ENCODE peak calls at places on chromosomes 16 and 17, in nine cellular contexts. One of them, this sample, is unnamed.

GRCh38 chr17:67569873-67570272 is 147.9 kb upstream of the NOL11 start:
- DNase-seq in left cardiac atrium: no peak
- DNase-seq in stimulated activated CD4-positive, alpha-beta T cell treated with anti-CD3 and anti-CD28 coated beads, Interleukin-1b, Interleukin-23, amount 100 ng/mL, for 24 hours: no peak
- DNase-seq in stimulated activated naive CD4-positive, alpha-beta T cell treated with Interleukin-2 at 50 U/mL for 16 hours: no peak
- DNase-seq in heart left ventricle: no peak
- DNase-seq in NCI-H1092: no peak
- DNase-seq in hypothalamus: no peak
- DNase-seq in LHCN-M2: no peak
- DNase-seq in neural progenitor cell: no peak
- DNase-seq in this sample: no peak

GRCh38 chr17:75209061-75209460 is 3.6 kb downstream of the NUP85 start:
- DNase-seq in stimulated activated naive CD4-positive, alpha-beta T cell treated with Interleukin-2 at 50 U/mL for 16 hours: no peak
- DNase-seq in hypothalamus: no peak
- DNase-seq in stimulated activated CD4-positive, alpha-beta T cell treated with anti-CD3 and anti-CD28 coated beads, Interleukin-1b, Interleukin-23, amount 100 ng/mL, for 24 hours: no peak
- DNase-seq in NCI-H1092: no peak
- DNase-seq in neural progenitor cell: no peak
- DNase-seq in left cardiac atrium: no peak
- DNase-seq in heart left ventricle: no peak
- DNase-seq in LHCN-M2: no peak
- DNase-seq in this sample: no peak

GRCh38 chr16:76964464-76965154 is 226.4 kb upstream of the MON1B start:
- DNase-seq in hypothalamus: no peak
- DNase-seq in neural progenitor cell: no peak
- DNase-seq in stimulated activated naive CD4-positive, alpha-beta T cell treated with Interleukin-2 at 50 U/mL for 16 hours: no peak
- DNase-seq in NCI-H1092: no peak
- DNase-seq in left cardiac atrium: no peak
- DNase-seq in stimulated activated CD4-positive, alpha-beta T cell treated with anti-CD3 and anti-CD28 coated beads, Interleukin-1b, Interleukin-23, amount 100 ng/mL, for 24 hours: no peak
- DNase-seq in heart left ventricle: no peak
- DNase-seq in LHCN-M2: no peak
- DNase-seq in this sample: no peak

GRCh38 chr17:83122834-83123233 is 43.4 kb downstream of the METRNL start:
- DNase-seq in NCI-H1092: no peak
- DNase-seq in heart left ventricle: no peak
- DNase-seq in hypothalamus: no peak
- DNase-seq in LHCN-M2: peak
- DNase-seq in stimulated activated CD4-positive, alpha-beta T cell treated with anti-CD3 and anti-CD28 coated beads, Interleukin-1b, Interleukin-23, amount 100 ng/mL, for 24 hours: no peak
- DNase-seq in left cardiac atrium: no peak
- DNase-seq in neural progenitor cell: no peak
- DNase-seq in stimulated activated naive CD4-positive, alpha-beta T cell treated with Interleukin-2 at 50 U/mL for 16 hours: no peak
- DNase-seq in this sample: no peak

GRCh38 chr17:43578699-43579569 is 32.8 kb upstream of the ETV4 start:
- DNase-seq in neural progenitor cell: peak
- DNase-seq in stimulated activated CD4-positive, alpha-beta T cell treated with anti-CD3 and anti-CD28 coated beads, Interleukin-1b, Interleukin-23, amount 100 ng/mL, for 24 hours: no peak
- DNase-seq in stimulated activated naive CD4-positive, alpha-beta T cell treated with Interleukin-2 at 50 U/mL for 16 hours: peak
- DNase-seq in LHCN-M2: peak
- DNase-seq in hypothalamus: no peak
- DNase-seq in NCI-H1092: peak
- DNase-seq in heart left ventricle: no peak
- DNase-seq in left cardiac atrium: peak
- DNase-seq in this sample: no peak

GRCh38 chr16:21218135-21218534 is 6.8 kb upstream of the ZP2 start:
- DNase-seq in stimulated activated naive CD4-positive, alpha-beta T cell treated with Interleukin-2 at 50 U/mL for 16 hours: no peak
- DNase-seq in stimulated activated CD4-positive, alpha-beta T cell treated with anti-CD3 and anti-CD28 coated beads, Interleukin-1b, Interleukin-23, amount 100 ng/mL, for 24 hours: no peak
- DNase-seq in left cardiac atrium: no peak
- DNase-seq in hypothalamus: no peak
- DNase-seq in neural progenitor cell: no peak
- DNase-seq in heart left ventricle: no peak
- DNase-seq in LHCN-M2: no peak
- DNase-seq in NCI-H1092: no peak
- DNase-seq in this sample: no peak

GRCh38 chr17:64162575-64162974 is 32.6 kb upstream of the ERN1 start:
- DNase-seq in heart left ventricle: no peak
- DNase-seq in hypothalamus: no peak
- DNase-seq in NCI-H1092: no peak
- DNase-seq in stimulated activated naive CD4-positive, alpha-beta T cell treated with Interleukin-2 at 50 U/mL for 16 hours: no peak
- DNase-seq in left cardiac atrium: no peak
- DNase-seq in stimulated activated CD4-positive, alpha-beta T cell treated with anti-CD3 and anti-CD28 coated beads, Interleukin-1b, Interleukin-23, amount 100 ng/mL, for 24 hours: no peak
- DNase-seq in LHCN-M2: no peak
- DNase-seq in neural progenitor cell: no peak
- DNase-seq in this sample: no peak

GRCh38 chr17:65741690-65742089 is 180.2 kb upstream of the AXIN2 start:
- DNase-seq in hypothalamus: no peak
- DNase-seq in heart left ventricle: no peak
- DNase-seq in LHCN-M2: no peak
- DNase-seq in left cardiac atrium: no peak
- DNase-seq in stimulated activated CD4-positive, alpha-beta T cell treated with anti-CD3 and anti-CD28 coated beads, Interleukin-1b, Interleukin-23, amount 100 ng/mL, for 24 hours: no peak
- DNase-seq in NCI-H1092: no peak
- DNase-seq in neural progenitor cell: no peak
- DNase-seq in stimulated activated naive CD4-positive, alpha-beta T cell treated with Interleukin-2 at 50 U/mL for 16 hours: no peak
- DNase-seq in this sample: no peak

GRCh38 chr16:1206786-1207185 is 18.3 kb downstream of the TPSG1 start:
- DNase-seq in neural progenitor cell: no peak
- DNase-seq in heart left ventricle: no peak
- DNase-seq in stimulated activated CD4-positive, alpha-beta T cell treated with anti-CD3 and anti-CD28 coated beads, Interleukin-1b, Interleukin-23, amount 100 ng/mL, for 24 hours: no peak
- DNase-seq in NCI-H1092: no peak
- DNase-seq in LHCN-M2: no peak
- DNase-seq in stimulated activated naive CD4-positive, alpha-beta T cell treated with Interleukin-2 at 50 U/mL for 16 hours: no peak
- DNase-seq in hypothalamus: no peak
- DNase-seq in left cardiac atrium: no peak
- DNase-seq in this sample: no peak

GRCh38 chr17:58447039-58447975 is 30.0 kb upstream of the RNF43 start:
- DNase-seq in hypothalamus: no peak
- DNase-seq in LHCN-M2: peak
- DNase-seq in stimulated activated naive CD4-positive, alpha-beta T cell treated with Interleukin-2 at 50 U/mL for 16 hours: peak
- DNase-seq in NCI-H1092: peak
- DNase-seq in left cardiac atrium: peak
- DNase-seq in heart left ventricle: peak
- DNase-seq in stimulated activated CD4-positive, alpha-beta T cell treated with anti-CD3 and anti-CD28 coated beads, Interleukin-1b, Interleukin-23, amount 100 ng/mL, for 24 hours: peak
- DNase-seq in neural progenitor cell: peak
- DNase-seq in this sample: peak

GRCh38 chr17:13420294-13421277 is 181.1 kb downstream of the HS3ST3A1 start:
- DNase-seq in NCI-H1092: no peak
- DNase-seq in hypothalamus: no peak
- DNase-seq in heart left ventricle: no peak
- DNase-seq in left cardiac atrium: no peak
- DNase-seq in LHCN-M2: peak
- DNase-seq in neural progenitor cell: no peak
- DNase-seq in stimulated activated CD4-positive, alpha-beta T cell treated with anti-CD3 and anti-CD28 coated beads, Interleukin-1b, Interleukin-23, amount 100 ng/mL, for 24 hours: no peak
- DNase-seq in stimulated activated naive CD4-positive, alpha-beta T cell treated with Interleukin-2 at 50 U/mL for 16 hours: no peak
- DNase-seq in this sample: no peak

GRCh38 chr17:58679263-58680037 is 12.4 kb downstream of the TEX14 start:
- DNase-seq in left cardiac atrium: no peak
- DNase-seq in stimulated activated naive CD4-positive, alpha-beta T cell treated with Interleukin-2 at 50 U/mL for 16 hours: no peak
- DNase-seq in stimulated activated CD4-positive, alpha-beta T cell treated with anti-CD3 and anti-CD28 coated beads, Interleukin-1b, Interleukin-23, amount 100 ng/mL, for 24 hours: no peak
- DNase-seq in hypothalamus: no peak
- DNase-seq in NCI-H1092: no peak
- DNase-seq in heart left ventricle: no peak
- DNase-seq in neural progenitor cell: no peak
- DNase-seq in LHCN-M2: peak
- DNase-seq in this sample: peak

GRCh38 chr17:81537343-81537855 is 9.2 kb downstream of the FSCN2 start:
- DNase-seq in NCI-H1092: peak
- DNase-seq in neural progenitor cell: peak
- DNase-seq in heart left ventricle: no peak
- DNase-seq in hypothalamus: no peak
- DNase-seq in stimulated activated naive CD4-positive, alpha-beta T cell treated with Interleukin-2 at 50 U/mL for 16 hours: peak
- DNase-seq in left cardiac atrium: no peak
- DNase-seq in stimulated activated CD4-positive, alpha-beta T cell treated with anti-CD3 and anti-CD28 coated beads, Interleukin-1b, Interleukin-23, amount 100 ng/mL, for 24 hours: no peak
- DNase-seq in LHCN-M2: no peak
- DNase-seq in this sample: no peak

GRCh38 chr16:70483426-70483825 is 29.0 kb downstream of the FCSK start:
- DNase-seq in NCI-H1092: no peak
- DNase-seq in left cardiac atrium: no peak
- DNase-seq in stimulated activated CD4-positive, alpha-beta T cell treated with anti-CD3 and anti-CD28 coated beads, Interleukin-1b, Interleukin-23, amount 100 ng/mL, for 24 hours: no peak
- DNase-seq in heart left ventricle: no peak
- DNase-seq in LHCN-M2: no peak
- DNase-seq in hypothalamus: no peak
- DNase-seq in neural progenitor cell: no peak
- DNase-seq in stimulated activated naive CD4-positive, alpha-beta T cell treated with Interleukin-2 at 50 U/mL for 16 hours: no peak
- DNase-seq in this sample: no peak

GRCh38 chr16:23060458-23061320 is 88.6 kb downstream of the USP31 start:
- DNase-seq in stimulated activated CD4-positive, alpha-beta T cell treated with anti-CD3 and anti-CD28 coated beads, Interleukin-1b, Interleukin-23, amount 100 ng/mL, for 24 hours: peak
- DNase-seq in LHCN-M2: peak
- DNase-seq in neural progenitor cell: peak
- DNase-seq in left cardiac atrium: peak
- DNase-seq in hypothalamus: no peak
- DNase-seq in stimulated activated naive CD4-positive, alpha-beta T cell treated with Interleukin-2 at 50 U/mL for 16 hours: peak
- DNase-seq in NCI-H1092: peak
- DNase-seq in heart left ventricle: peak
- DNase-seq in this sample: peak

GRCh38 chr17:58324409-58325288 is 3.9 kb downstream of the TSPOAP1 start:
- DNase-seq in LHCN-M2: no peak
- DNase-seq in heart left ventricle: peak
- DNase-seq in hypothalamus: no peak
- DNase-seq in stimulated activated naive CD4-positive, alpha-beta T cell treated with Interleukin-2 at 50 U/mL for 16 hours: no peak
- DNase-seq in NCI-H1092: no peak
- DNase-seq in neural progenitor cell: peak
- DNase-seq in stimulated activated CD4-positive, alpha-beta T cell treated with anti-CD3 and anti-CD28 coated beads, Interleukin-1b, Interleukin-23, amount 100 ng/mL, for 24 hours: no peak
- DNase-seq in left cardiac atrium: peak
- DNase-seq in this sample: no peak

GRCh38 chr16:57462978-57463362 is 491 bp downstream of the POLR2C start:
- DNase-seq in neural progenitor cell: peak
- DNase-seq in stimulated activated naive CD4-positive, alpha-beta T cell treated with Interleukin-2 at 50 U/mL for 16 hours: no peak
- DNase-seq in stimulated activated CD4-positive, alpha-beta T cell treated with anti-CD3 and anti-CD28 coated beads, Interleukin-1b, Interleukin-23, amount 100 ng/mL, for 24 hours: no peak
- DNase-seq in NCI-H1092: no peak
- DNase-seq in hypothalamus: no peak
- DNase-seq in left cardiac atrium: no peak
- DNase-seq in heart left ventricle: no peak
- DNase-seq in LHCN-M2: no peak
- DNase-seq in this sample: no peak

GRCh38 chr16:57736419-57737281 is 1.1 kb downstream of the KATNB1 start:
- DNase-seq in left cardiac atrium: peak
- DNase-seq in NCI-H1092: peak
- DNase-seq in LHCN-M2: peak
- DNase-seq in neural progenitor cell: peak
- DNase-seq in stimulated activated naive CD4-positive, alpha-beta T cell treated with Interleukin-2 at 50 U/mL for 16 hours: peak
- DNase-seq in stimulated activated CD4-positive, alpha-beta T cell treated with anti-CD3 and anti-CD28 coated beads, Interleukin-1b, Interleukin-23, amount 100 ng/mL, for 24 hours: no peak
- DNase-seq in heart left ventricle: no peak
- DNase-seq in hypothalamus: no peak
- DNase-seq in this sample: no peak

GRCh38 chr17:39925282-39926134 is 1.9 kb downstream of the ORMDL3 start:
- DNase-seq in left cardiac atrium: no peak
- DNase-seq in hypothalamus: no peak
- DNase-seq in NCI-H1092: no peak
- DNase-seq in LHCN-M2: no peak
- DNase-seq in neural progenitor cell: no peak
- DNase-seq in stimulated activated CD4-positive, alpha-beta T cell treated with anti-CD3 and anti-CD28 coated beads, Interleukin-1b, Interleukin-23, amount 100 ng/mL, for 24 hours: no peak
- DNase-seq in stimulated activated naive CD4-positive, alpha-beta T cell treated with Interleukin-2 at 50 U/mL for 16 hours: no peak
- DNase-seq in heart left ventricle: no peak
- DNase-seq in this sample: no peak

GRCh38 chr17:44210342-44211192 is 8.9 kb downstream of the UBTF start:
- DNase-seq in neural progenitor cell: peak
- DNase-seq in NCI-H1092: peak
- DNase-seq in hypothalamus: peak
- DNase-seq in stimulated activated CD4-positive, alpha-beta T cell treated with anti-CD3 and anti-CD28 coated beads, Interleukin-1b, Interleukin-23, amount 100 ng/mL, for 24 hours: no peak
- DNase-seq in LHCN-M2: peak
- DNase-seq in left cardiac atrium: peak
- DNase-seq in heart left ventricle: peak
- DNase-seq in stimulated activated naive CD4-positive, alpha-beta T cell treated with Interleukin-2 at 50 U/mL for 16 hours: peak
- DNase-seq in this sample: peak

GRCh38 chr16:10827691-10828341 is 9.2 kb upstream of the TVP23A start:
- DNase-seq in neural progenitor cell: no peak
- DNase-seq in heart left ventricle: peak
- DNase-seq in stimulated activated naive CD4-positive, alpha-beta T cell treated with Interleukin-2 at 50 U/mL for 16 hours: no peak
- DNase-seq in stimulated activated CD4-positive, alpha-beta T cell treated with anti-CD3 and anti-CD28 coated beads, Interleukin-1b, Interleukin-23, amount 100 ng/mL, for 24 hours: no peak
- DNase-seq in NCI-H1092: no peak
- DNase-seq in left cardiac atrium: peak
- DNase-seq in LHCN-M2: peak
- DNase-seq in hypothalamus: no peak
- DNase-seq in this sample: no peak

GRCh38 chr17:73588291-73589095 is 55.8 kb downstream of the SDK2 start:
- DNase-seq in heart left ventricle: no peak
- DNase-seq in left cardiac atrium: no peak
- DNase-seq in neural progenitor cell: no peak
- DNase-seq in stimulated activated CD4-positive, alpha-beta T cell treated with anti-CD3 and anti-CD28 coated beads, Interleukin-1b, Interleukin-23, amount 100 ng/mL, for 24 hours: no peak
- DNase-seq in stimulated activated naive CD4-positive, alpha-beta T cell treated with Interleukin-2 at 50 U/mL for 16 hours: no peak
- DNase-seq in NCI-H1092: no peak
- DNase-seq in hypothalamus: no peak
- DNase-seq in LHCN-M2: no peak
- DNase-seq in this sample: no peak

GRCh38 chr17:40177275-40177874 is at the start of gene RAPGEFL1:
- DNase-seq in hypothalamus: no peak
- DNase-seq in NCI-H1092: peak
- DNase-seq in LHCN-M2: no peak
- DNase-seq in neural progenitor cell: peak
- DNase-seq in stimulated activated CD4-positive, alpha-beta T cell treated with anti-CD3 and anti-CD28 coated beads, Interleukin-1b, Interleukin-23, amount 100 ng/mL, for 24 hours: peak
- DNase-seq in left cardiac atrium: peak
- DNase-seq in heart left ventricle: peak
- DNase-seq in stimulated activated naive CD4-positive, alpha-beta T cell treated with Interleukin-2 at 50 U/mL for 16 hours: peak
- DNase-seq in this sample: peak

GRCh38 chr16:1010266-1010665 is 28.7 kb downstream of the SOX8 start:
- DNase-seq in NCI-H1092: no peak
- DNase-seq in heart left ventricle: no peak
- DNase-seq in stimulated activated naive CD4-positive, alpha-beta T cell treated with Interleukin-2 at 50 U/mL for 16 hours: no peak
- DNase-seq in neural progenitor cell: no peak
- DNase-seq in left cardiac atrium: no peak
- DNase-seq in LHCN-M2: no peak
- DNase-seq in hypothalamus: no peak
- DNase-seq in stimulated activated CD4-positive, alpha-beta T cell treated with anti-CD3 and anti-CD28 coated beads, Interleukin-1b, Interleukin-23, amount 100 ng/mL, for 24 hours: no peak
- DNase-seq in this sample: no peak

GRCh38 chr16:51146256-51146924 is 4.7 kb downstream of the SALL1 start:
- DNase-seq in neural progenitor cell: peak
- DNase-seq in stimulated activated CD4-positive, alpha-beta T cell treated with anti-CD3 and anti-CD28 coated beads, Interleukin-1b, Interleukin-23, amount 100 ng/mL, for 24 hours: no peak
- DNase-seq in left cardiac atrium: no peak
- DNase-seq in LHCN-M2: no peak
- DNase-seq in heart left ventricle: no peak
- DNase-seq in stimulated activated naive CD4-positive, alpha-beta T cell treated with Interleukin-2 at 50 U/mL for 16 hours: no peak
- DNase-seq in NCI-H1092: no peak
- DNase-seq in hypothalamus: no peak
- DNase-seq in this sample: no peak

GRCh38 chr17:1714980-1715802 is 5.0 kb upstream of the TLCD2 start:
- DNase-seq in NCI-H1092: no peak
- DNase-seq in LHCN-M2: peak
- DNase-seq in heart left ventricle: peak
- DNase-seq in left cardiac atrium: peak
- DNase-seq in stimulated activated CD4-positive, alpha-beta T cell treated with anti-CD3 and anti-CD28 coated beads, Interleukin-1b, Interleukin-23, amount 100 ng/mL, for 24 hours: no peak
- DNase-seq in stimulated activated naive CD4-positive, alpha-beta T cell treated with Interleukin-2 at 50 U/mL for 16 hours: peak
- DNase-seq in hypothalamus: no peak
- DNase-seq in neural progenitor cell: peak
- DNase-seq in this sample: no peak

GRCh38 chr17:74474043-74474792 is 7.8 kb downstream of the CD300A start:
- DNase-seq in LHCN-M2: no peak
- DNase-seq in stimulated activated naive CD4-positive, alpha-beta T cell treated with Interleukin-2 at 50 U/mL for 16 hours: no peak
- DNase-seq in neural progenitor cell: no peak
- DNase-seq in NCI-H1092: no peak
- DNase-seq in hypothalamus: no peak
- DNase-seq in heart left ventricle: no peak
- DNase-seq in stimulated activated CD4-positive, alpha-beta T cell treated with anti-CD3 and anti-CD28 coated beads, Interleukin-1b, Interleukin-23, amount 100 ng/mL, for 24 hours: no peak
- DNase-seq in left cardiac atrium: no peak
- DNase-seq in this sample: no peak

GRCh38 chr16:66928702-66929388 is 3.5 kb upstream of the RRAD start:
- DNase-seq in LHCN-M2: peak
- DNase-seq in left cardiac atrium: no peak
- DNase-seq in hypothalamus: no peak
- DNase-seq in heart left ventricle: no peak
- DNase-seq in stimulated activated naive CD4-positive, alpha-beta T cell treated with Interleukin-2 at 50 U/mL for 16 hours: no peak
- DNase-seq in neural progenitor cell: peak
- DNase-seq in stimulated activated CD4-positive, alpha-beta T cell treated with anti-CD3 and anti-CD28 coated beads, Interleukin-1b, Interleukin-23, amount 100 ng/mL, for 24 hours: no peak
- DNase-seq in NCI-H1092: no peak
- DNase-seq in this sample: no peak

GRCh38 chr16:66167564-66168291 is 198.8 kb upstream of the CDH5 start:
- DNase-seq in LHCN-M2: no peak
- DNase-seq in left cardiac atrium: peak
- DNase-seq in NCI-H1092: no peak
- DNase-seq in stimulated activated naive CD4-positive, alpha-beta T cell treated with Interleukin-2 at 50 U/mL for 16 hours: no peak
- DNase-seq in heart left ventricle: no peak
- DNase-seq in hypothalamus: no peak
- DNase-seq in neural progenitor cell: peak
- DNase-seq in stimulated activated CD4-positive, alpha-beta T cell treated with anti-CD3 and anti-CD28 coated beads, Interleukin-1b, Interleukin-23, amount 100 ng/mL, for 24 hours: no peak
- DNase-seq in this sample: no peak

GRCh38 chr16:20911361-20911760 is 10.8 kb downstream of the LYRM1 start:
- DNase-seq in neural progenitor cell: no peak
- DNase-seq in hypothalamus: no peak
- DNase-seq in LHCN-M2: peak
- DNase-seq in stimulated activated naive CD4-positive, alpha-beta T cell treated with Interleukin-2 at 50 U/mL for 16 hours: no peak
- DNase-seq in stimulated activated CD4-positive, alpha-beta T cell treated with anti-CD3 and anti-CD28 coated beads, Interleukin-1b, Interleukin-23, amount 100 ng/mL, for 24 hours: no peak
- DNase-seq in left cardiac atrium: no peak
- DNase-seq in NCI-H1092: no peak
- DNase-seq in heart left ventricle: no peak
- DNase-seq in this sample: no peak

GRCh38 chr17:79989106-79989835 is 46.4 kb downstream of the TBC1D16 start:
- DNase-seq in heart left ventricle: no peak
- DNase-seq in LHCN-M2: no peak
- DNase-seq in hypothalamus: no peak
- DNase-seq in stimulated activated CD4-positive, alpha-beta T cell treated with anti-CD3 and anti-CD28 coated beads, Interleukin-1b, Interleukin-23, amount 100 ng/mL, for 24 hours: no peak
- DNase-seq in NCI-H1092: no peak
- DNase-seq in stimulated activated naive CD4-positive, alpha-beta T cell treated with Interleukin-2 at 50 U/mL for 16 hours: no peak
- DNase-seq in neural progenitor cell: no peak
- DNase-seq in left cardiac atrium: peak
- DNase-seq in this sample: no peak